ENCODE peak calls at places on chromosomes 13 and 19, in six cellular contexts. V is H1, P is WTC11, U is K562, B is GM12878, G is HepG2. Y is an unnamed sample.

GRCh38 chr13:104086759-104087158 is 1020.5 kb upstream of the SLC10A2 start:
- DNase-seq in V (no peak), P (no peak), U (no peak), B (no peak), G (no peak), Y (no peak)

GRCh38 chr13:75533866-75534265 is 3.8 kb downstream of the COMMD6 start:
- DNase-seq in V (no peak), P (no peak), U (no peak), B (no peak), G (no peak), Y (no peak)

GRCh38 chr19:1503089-1503924 is 9.5 kb downstream of the ADAMTSL5 start:
- DNase-seq in V (peak; percentile 93), P (peak; percentile 82), U (peak; percentile 76), B (no peak), G (no peak), Y (peak; percentile 85)

GRCh38 chr13:101511766-101512165 is 59.3 kb downstream of the ITGBL1 start:
- DNase-seq in V (no peak), P (no peak), U (no peak), B (no peak), G (no peak), Y (no peak)

GRCh38 chr19:18143902-18144301 is 9.1 kb upstream of the PIK3R2 start:
- DNase-seq in V (no peak), P (no peak), U (no peak), B (no peak), G (no peak), Y (no peak)

GRCh38 chr19:39705578-39706188 is 1.4 kb downstream of the LGALS14 start:
- DNase-seq in V (no peak), P (no peak), U (no peak), B (no peak), G (no peak), Y (no peak)

GRCh38 chr13:74056829-74057564 is 77.2 kb downstream of the KLF12 start:
- DNase-seq in V (no peak), P (no peak), U (no peak), B (no peak), G (no peak), Y (peak; percentile 20)

GRCh38 chr13:29594710-29595379 is 643 bp downstream of the SLC7A1 start:
- DNase-seq in V (no peak), P (no peak), U (peak; percentile 52), B (no peak), G (no peak), Y (peak; percentile 22)

GRCh38 chr19:2255112-2255845 is 938 bp downstream of the JSRP1 start:
- DNase-seq in V (no peak), P (peak; percentile 12), U (no peak), B (no peak), G (no peak), Y (no peak)

GRCh38 chr13:78601124-78601885 is 2.0 kb downstream of the POU4F1 start:
- DNase-seq in V (peak; percentile 65), P (peak; percentile 54), U (no peak), B (no peak), G (no peak), Y (peak; percentile 66)

GRCh38 chr13:36549771-36550170 is 117.5 kb downstream of the CCNA1 start:
- DNase-seq in V (no peak), P (no peak), U (no peak), B (no peak), G (no peak), Y (peak; percentile 31)

GRCh38 chr13:66117573-66117972 is 1112.6 kb downstream of the PCDH9 start:
- DNase-seq in V (no peak), P (no peak), U (no peak), B (no peak), G (no peak), Y (no peak)

GRCh38 chr13:112990783-112991182 is 21.8 kb downstream of the MCF2L start:
- DNase-seq in V (no peak), P (peak; percentile 62), U (no peak), B (no peak), G (no peak), Y (peak; percentile 67)

GRCh38 chr19:6692027-6692426 is 22.1 kb upstream of the TNFSF14 start:
- DNase-seq in V (no peak), P (no peak), U (no peak), B (no peak), G (no peak), Y (no peak)

GRCh38 chr13:113117956-113118327 is 4.7 kb upstream of the F10 start:
- DNase-seq in V (no peak), P (no peak), U (no peak), B (no peak), G (no peak), Y (no peak)

GRCh38 chr19:1656988-1657536 is 4.6 kb upstream of the TCF3 start:
- DNase-seq in V (no peak), P (no peak), U (no peak), B (no peak), G (no peak), Y (no peak)

GRCh38 chr13:48891586-48891985 is 84.1 kb upstream of the FNDC3A start:
- DNase-seq in V (no peak), P (no peak), U (no peak), B (no peak), G (peak; percentile 20), Y (no peak)

GRCh38 chr19:58351558-58351878 is 1.8 kb downstream of the A1BG start:
- DNase-seq in V (no peak), P (no peak), U (no peak), B (no peak), G (no peak), Y (no peak)

GRCh38 chr13:71864981-71865857 is 1.8 kb downstream of the DACH1 start:
- DNase-seq in V (peak; percentile 69), P (peak; percentile 30), U (no peak), B (no peak), G (no peak), Y (peak; percentile 62)

GRCh38 chr13:50071399-50071798 is 56.2 kb downstream of the KCNRG start:
- DNase-seq in V (no peak), P (no peak), U (no peak), B (no peak), G (no peak), Y (no peak)
- TF ChIP-seq CREB1 in V (no peak), P (no peak), U (no peak), B (no peak), G (no peak), Y (no peak)

DNA sequence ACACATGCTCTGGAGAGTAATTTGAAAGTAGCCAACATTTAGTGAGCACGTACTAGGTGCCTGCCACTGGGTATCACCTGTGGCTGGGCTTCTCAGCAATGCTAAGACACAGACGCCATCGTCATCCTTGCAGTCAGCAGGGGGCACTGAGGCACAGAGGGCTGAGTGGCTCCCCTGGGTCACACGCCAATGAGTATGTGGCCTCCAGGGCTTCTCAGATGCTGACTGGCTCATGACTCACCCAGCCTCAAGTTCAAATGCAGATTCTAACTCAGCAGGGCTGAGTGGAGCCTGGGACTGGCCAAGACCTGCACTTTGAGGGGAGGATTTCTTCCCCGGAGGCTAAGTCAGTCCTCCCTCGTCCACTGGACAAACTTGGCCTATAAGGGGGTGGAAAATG is 115.1 kb upstream of the CACNA1A start:
- DNase-seq in V (no peak), P (peak; percentile 54), U (peak; percentile 28), B (no peak), G (no peak), Y (peak; percentile 67)
- TF ChIP-seq CREB1 in V (no peak), P (no peak), U (no peak), B (no peak), G (no peak), Y (no peak)

GRCh38 chr19:3287814-3288213 is 63.4 kb downstream of the CELF5 start:
- DNase-seq in V (no peak), P (no peak), U (peak; percentile 22), B (no peak), G (no peak), Y (no peak)
- TF ChIP-seq CREB1 in V (no peak), P (no peak), U (no peak), B (no peak), G (no peak), Y (no peak)

GRCh38 chr13:50255639-50256038 is 240.4 kb downstream of the KCNRG start:
- DNase-seq in V (no peak), P (no peak), U (no peak), B (no peak), G (no peak), Y (no peak)
- TF ChIP-seq CREB1 in V (no peak), P (no peak), U (no peak), B (no peak), G (no peak), Y (no peak)

GRCh38 chr13:46097663-46098062 is 7.2 kb downstream of the CPB2 start:
- DNase-seq in V (no peak), P (no peak), U (no peak), B (no peak), G (no peak), Y (no peak)

GRCh38 chr13:46100191-46100877 is 4.5 kb downstream of the CPB2 start:
- DNase-seq in V (no peak), P (no peak), U (peak; percentile 19), B (no peak), G (no peak), Y (no peak)

GRCh38 chr13:46094478-46094877 is 10.4 kb downstream of the CPB2 start:
- DNase-seq in V (no peak), P (no peak), U (no peak), B (no peak), G (no peak), Y (no peak)

GRCh38 chr13:46101002-46101401 is 3.8 kb downstream of the CPB2 start:
- DNase-seq in V (no peak), P (no peak), U (no peak), B (no peak), G (no peak), Y (no peak)

GRCh38 chr13:46097015-46097414 is 7.8 kb downstream of the CPB2 start:
- DNase-seq in V (no peak), P (no peak), U (no peak), B (no peak), G (no peak), Y (no peak)
- TF ChIP-seq CREB1 in V (no peak), P (no peak), U (no peak), B (no peak), G (no peak), Y (no peak)

Y was measured in GM23338.